ENCODE peak calls at places on chromosome 15, in nine cellular contexts. T, N, K, G, W, S, R, Q and D are unnamed samples.

GRCh38 chr15:31391687-31392671 is 65.3 kb downstream of the KLF13 start:
- DNase-seq in Q (peak; percentile 40), W (no peak), K (peak; percentile 90), S (peak; percentile 96), R (peak; percentile 66), N (peak; percentile 69), G (peak; percentile 90), T (peak; percentile 84), D (no peak)

GRCh38 chr15:81327526-81327925 is 3.6 kb upstream of the STARD5 start:
- DNase-seq in R (no peak), S (no peak), W (no peak), N (no peak), G (no peak), Q (no peak), K (peak; percentile 93), T (peak; percentile 89), D (no peak)

GRCh38 chr15:93047621-93048425 is 41.2 kb downstream of the RGMA start:
- DNase-seq in W (no peak), R (no peak), Q (no peak), K (no peak), T (no peak), G (no peak), N (no peak), S (no peak), D (no peak)

GRCh38 chr15:68652141-68652540 is 73.3 kb downstream of the CORO2B start:
- DNase-seq in K (no peak), G (no peak), R (no peak), T (peak; percentile 57), S (no peak), W (peak; percentile 88), N (no peak), Q (no peak), D (no peak)

GRCh38 chr15:45187578-45187893 is 230 bp downstream of the SHF start:
- DNase-seq in W (no peak), N (no peak), K (no peak), T (no peak), Q (no peak), R (no peak), G (no peak), S (no peak), D (no peak)

GRCh38 chr15:25060996-25061620 is 106.3 kb downstream of the SNRPN start:
- DNase-seq in G (no peak), K (no peak), W (no peak), S (peak; percentile 38), T (no peak), N (no peak), Q (no peak), R (no peak), D (no peak)

GRCh38 chr15:67165653-67166260 is 88.7 kb downstream of the AAGAB start:
- DNase-seq in G (no peak), Q (no peak), R (no peak), S (peak; percentile 67), W (no peak), N (no peak), T (no peak), K (no peak), D (no peak)

GRCh38 chr15:91472316-91472756 is 372.3 kb downstream of the SV2B start:
- DNase-seq in T (no peak), Q (no peak), N (no peak), G (no peak), S (no peak), W (no peak), R (no peak), K (peak; percentile 0), D (no peak)

GRCh38 chr15:48330045-48330840 is 986 bp upstream of the DUT start:
- DNase-seq in G (no peak), R (no peak), T (peak; percentile 46), S (no peak), W (peak; percentile 39), K (peak; percentile 19), N (no peak), Q (no peak), D (no peak)

GRCh38 chr15:64187396-64188191 is 24.8 kb upstream of the PPIB start:
- DNase-seq in S (no peak), N (no peak), T (peak; percentile 36), K (no peak), Q (no peak), R (no peak), G (no peak), W (no peak), D (no peak)

GRCh38 chr15:90190606-90191343 is 10.4 kb upstream of the SEMA4B start:
- DNase-seq in K (no peak), S (no peak), R (no peak), N (peak; percentile 90), Q (no peak), G (peak; percentile 51), T (no peak), W (no peak), D (no peak)

GRCh38 chr15:96268421-96269204 is 61.9 kb upstream of the NR2F2 start:
- DNase-seq in S (no peak), G (no peak), N (no peak), Q (no peak), T (peak; percentile 19), W (no peak), K (peak; percentile 62), R (no peak), D (no peak)

GRCh38 chr15:79736435-79737000 is 160.3 kb downstream of the MTHFS start:
- DNase-seq in G (no peak), R (no peak), S (no peak), W (no peak), Q (no peak), T (peak; percentile 10), N (no peak), K (no peak), D (no peak)

GRCh38 chr15:100339999-100340398 is 1.8 kb downstream of the ADAMTS17 start:
- DNase-seq in G (no peak), Q (no peak), N (no peak), S (no peak), T (no peak), R (no peak), K (no peak), W (no peak), D (no peak)

GRCh38 chr15:76203346-76203745 is 107.9 kb downstream of the ETFA start:
- DNase-seq in T (no peak), K (no peak), S (peak; percentile 46), W (no peak), G (no peak), Q (no peak), R (no peak), N (no peak), D (no peak)

GRCh38 chr15:44729394-44729913 is 6.9 kb upstream of the TRIM69 start:
- DNase-seq in G (no peak), N (no peak), R (no peak), S (no peak), Q (no peak), T (no peak), K (peak; percentile 49), W (peak; percentile 47), D (no peak)

GRCh38 chr15:85639752-85640381 is 154.9 kb downstream of the KLHL25 start:
- DNase-seq in K (peak; percentile 84), R (no peak), T (peak; percentile 93), Q (no peak), N (no peak), S (no peak), W (no peak), G (peak; percentile 42), D (no peak)